ENCODE peak calls at places on chromosomes 5 and 9, in six cellular contexts. E is aorta; N is neural progenitor cell; T is CD8-positive, alpha-beta memory T cell; L is CD8-positive, alpha-beta T cell; R is cardiac muscle cell. S is an unnamed sample.
A peak's percentile ranks its signal among the peaks of the same experiment; 100 is the strongest.

GRCh38 chr9:94111446-94111845 is 27.2 kb downstream of the PTPDC1 start:
- DNase-seq in E (no peak), N (no peak), T (no peak), L (no peak), R (no peak), S (no peak)

GRCh38 chr5:16411235-16411634 is 54.4 kb downstream of the ZNF622 start:
- DNase-seq in E (no peak), N (no peak), T (no peak), L (no peak), R (no peak), S (peak; percentile 11)

GRCh38 chr5:151150484-151151262 is 6.9 kb downstream of the ANXA6 start:
- DNase-seq in E (peak; percentile 67), N (peak; percentile 33), T (peak; percentile 91), L (peak; percentile 65), R (peak; percentile 31), S (peak; percentile 50)

GRCh38 chr9:19162956-19163355 is 35.7 kb upstream of the PLIN2 start:
- DNase-seq in E (peak; percentile 76), N (no peak), T (no peak), L (no peak), R (no peak), S (no peak)

GRCh38 chr9:127418037-127418471 is 6.1 kb upstream of the ZNF79 start:
- DNase-seq in E (no peak), N (peak; percentile 59), T (peak; percentile 66), L (peak; percentile 19), R (peak; percentile 37), S (peak; percentile 59)

GRCh38 chr5:134549714-134550113 is 24.2 kb downstream of the JADE2 start:
- DNase-seq in E (no peak), N (no peak), T (no peak), L (no peak), R (no peak), S (no peak)

GRCh38 chr5:147393866-147394265 is 116.0 kb downstream of the DPYSL3 start:
- DNase-seq in E (no peak), N (peak; percentile 46), T (no peak), L (no peak), R (no peak), S (no peak)

GRCh38 chr5:158326241-158326640 is 467.3 kb upstream of the CLINT1 start:
- DNase-seq in E (no peak), N (peak; percentile 43), T (no peak), L (no peak), R (peak; percentile 4), S (no peak)

GRCh38 chr5:138033916-138034315 is 1.0 kb upstream of the FAM13B start:
- DNase-seq in E (no peak), N (no peak), T (no peak), L (no peak), R (no peak), S (no peak)

GRCh38 chr9:77854258-77854915 is 177.2 kb downstream of the GNAQ start:
- DNase-seq in E (no peak), N (no peak), T (no peak), L (no peak), R (no peak), S (no peak)

GRCh38 chr9:77854916-77855314 is 176.7 kb downstream of the GNAQ start:
- DNase-seq in E (no peak), N (no peak), T (no peak), L (no peak), R (no peak), S (no peak)

GRCh38 chr9:77848897-77849296 is 182.7 kb downstream of the GNAQ start:
- DNase-seq in E (peak; percentile 79), N (no peak), T (no peak), L (no peak), R (no peak), S (peak; percentile 55)

GRCh38 chr9:77848428-77848827 is 183.2 kb downstream of the GNAQ start:
- DNase-seq in E (no peak), N (peak; percentile 13), T (no peak), L (no peak), R (no peak), S (no peak)

GRCh38 chr9:77851862-77852602 is 179.6 kb downstream of the GNAQ start:
- DNase-seq in E (no peak), N (no peak), T (no peak), L (no peak), R (no peak), S (no peak)
- H3K4me3 ChIP-seq in E (no peak overlapping the region), N (no peak overlapping the region), T (no peak overlapping the region), L (no peak overlapping the region), R (no peak overlapping the region), S (no peak overlapping the region)

DNA sequence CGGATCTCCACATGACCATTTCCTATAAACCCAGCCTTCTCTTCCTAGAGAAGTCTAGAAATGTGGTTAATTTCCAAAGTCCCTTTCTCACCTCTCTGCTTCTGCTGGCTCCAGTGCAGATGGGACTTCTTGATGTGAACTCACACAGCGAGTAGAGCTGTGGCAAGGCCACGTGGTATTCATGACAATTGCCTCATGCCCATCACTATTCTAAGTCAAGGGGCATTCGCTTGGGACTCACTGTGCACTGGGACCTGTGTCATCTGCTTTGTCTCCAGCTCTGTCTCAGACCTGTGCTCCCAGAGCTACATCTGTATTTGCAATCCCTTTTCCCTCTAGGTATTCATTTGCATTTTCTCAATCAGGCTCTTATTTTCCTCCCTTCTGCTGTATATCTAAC is 6.2 kb downstream of the CD180 start:
- DNase-seq in E (no peak), N (no peak), T (no peak), L (no peak), R (no peak), S (no peak)
- H3K4me1 ChIP-seq in E (no peaks in the 10 kb centered on the region), N (peaks cover 7% of the 10 kb centered on the region), T (peaks cover 28% of the 10 kb centered on the region), L (peaks cover 28% of the 10 kb centered on the region), R (no peaks in the 10 kb centered on the region), S (no peaks in the 10 kb centered on the region)

GRCh38 chr9:113536166-113536482 is 72.6 kb downstream of the RGS3 start:
- DNase-seq in E (no peak), N (no peak), T (no peak), L (no peak), R (no peak), S (no peak)
- H3K27ac ChIP-seq in E (peak overlapping the region; percentile 74), N (no peak overlapping the region), T (no peak overlapping the region), L (no peak overlapping the region), R (no peak overlapping the region), S (no peak overlapping the region)

GRCh38 chr5:161545701-161546462 is 643 bp downstream of the GABRB2 start:
- DNase-seq in E (no peak), N (peak; percentile 25), T (no peak), L (no peak), R (peak; percentile 11), S (no peak)
- H3K4me3 ChIP-seq in E (no peak overlapping the region), N (peak overlapping the region; percentile 79), T (no peak overlapping the region), L (peak overlapping the region; percentile 13), R (peak overlapping the region; percentile 51), S (peak overlapping the region; percentile 15)

DNA sequence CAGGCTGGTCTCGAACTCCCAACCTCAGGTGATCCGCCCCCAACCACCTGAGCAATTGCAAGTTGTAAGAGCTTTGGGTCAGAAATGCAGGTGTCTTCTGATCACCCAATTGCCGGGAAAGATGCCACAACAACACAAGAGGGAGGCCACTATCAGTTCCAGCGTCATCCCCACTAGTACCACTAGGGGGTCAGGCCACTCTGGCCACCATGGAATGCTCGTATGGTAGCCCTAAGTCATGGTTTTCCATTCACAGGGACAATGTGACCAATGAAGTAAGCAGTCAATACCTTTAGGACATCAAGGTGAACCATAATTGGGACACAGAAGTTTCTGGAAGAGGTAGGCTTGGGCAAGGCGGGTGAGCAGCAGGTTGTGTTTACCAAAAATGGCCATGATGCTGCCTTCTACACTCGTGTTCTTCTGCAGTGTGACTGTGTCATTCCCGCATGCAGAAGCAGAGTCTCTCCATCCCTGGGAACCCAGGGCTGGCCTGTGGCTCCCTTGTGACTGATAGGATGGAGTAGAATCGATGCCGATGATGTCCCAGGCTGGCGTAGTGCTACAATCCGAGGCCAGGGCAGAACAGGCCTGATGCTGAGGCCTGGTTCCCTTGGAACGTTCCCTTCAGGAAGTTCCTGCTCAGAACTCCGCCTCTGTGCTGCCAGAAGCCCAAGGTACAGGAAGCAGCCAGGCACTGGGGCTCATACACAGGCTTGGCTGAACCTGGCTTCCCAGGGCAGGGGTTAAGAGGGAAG is 42.2 kb upstream of the ANKRD33B start:
- DNase-seq in E (no peak), N (no peak), T (no peak), L (no peak), R (no peak), S (no peak)
- H3K4me1 ChIP-seq in E (no peaks in the 10 kb centered on the region), N (no peaks in the 10 kb centered on the region), T (no peaks in the 10 kb centered on the region), L (no peaks in the 10 kb centered on the region), R (no peaks in the 10 kb centered on the region), S (no peaks in the 10 kb centered on the region)

DNA sequence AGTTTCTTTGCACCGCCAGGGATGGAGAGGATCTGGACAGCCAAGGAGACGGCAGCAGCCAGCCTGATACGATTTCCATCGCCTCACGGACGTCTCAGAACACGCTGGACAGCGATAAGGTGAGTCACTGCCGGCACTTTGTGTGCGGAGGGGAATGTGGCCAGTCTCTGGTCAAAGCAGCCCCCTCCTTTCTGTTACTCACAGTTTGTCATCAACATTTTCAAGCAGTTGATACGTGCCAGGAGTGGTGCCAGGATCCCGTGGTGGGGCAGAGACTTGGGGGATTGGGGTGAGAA is 175.1 kb upstream of the OTULINL start:
- DNase-seq in E (no peak), N (no peak), T (no peak), L (no peak), R (no peak), S (no peak)
- H3K27ac ChIP-seq in E (no peak overlapping the region), N (no peak overlapping the region), T (no peak overlapping the region), L (no peak overlapping the region), R (no peak overlapping the region), S (no peak overlapping the region)

S was measured in A673.